ENCODE peak calls at places on chromosomes 6 and 20, in four cellular contexts. D is IMR-90, S is H1, Z is H9. B is an unnamed sample.
A peak's percentile ranks its signal among the peaks of the same experiment; 100 is the strongest.

GRCh38 chr6:147382945-147383554 is 125.4 kb upstream of the SAMD5 start:
- DNase-seq in D (peak; percentile 41), S (no peak), Z (no peak), B (peak; percentile 47)

GRCh38 chr20:24870876-24871275 is 78.2 kb upstream of the CST7 start:
- DNase-seq in D (no peak), S (no peak), Z (no peak), B (no peak)

GRCh38 chr20:60071965-60072364 is 113.7 kb downstream of the CDH26 start:
- DNase-seq in D (peak; percentile 9), S (no peak), Z (no peak), B (no peak)

GRCh38 chr6:130159876-130160415 is 62.8 kb downstream of the SAMD3 start:
- DNase-seq in D (no peak), S (no peak), Z (no peak), B (no peak)

GRCh38 chr6:81997091-81997926 is 244.8 kb upstream of the TENT5A start:
- DNase-seq in D (peak; percentile 88), S (no peak), Z (no peak), B (no peak)

GRCh38 chr6:79878142-79878748 is 69.1 kb downstream of the ELOVL4 start:
- DNase-seq in D (no peak), S (no peak), Z (no peak), B (no peak)

GRCh38 chr6:149855040-149855654 is 9.0 kb downstream of the LRP11 start:
- DNase-seq in D (peak; percentile 94), S (no peak), Z (no peak), B (no peak)

GRCh38 chr20:31861346-31862156 is 8.8 kb downstream of the DUSP15 start:
- DNase-seq in D (peak; percentile 36), S (peak; percentile 88), Z (peak; percentile 93), B (peak; percentile 87)

GRCh38 chr6:2218866-2219265 is 26.5 kb downstream of the GMDS start:
- DNase-seq in D (no peak), S (no peak), Z (no peak), B (no peak)

GRCh38 chr20:58112017-58112781 is 116.3 kb downstream of the ANKRD60 start:
- DNase-seq in D (peak; percentile 36), S (no peak), Z (peak; percentile 13), B (no peak)

GRCh38 chr6:75526502-75527127 is 33.0 kb upstream of the FILIP1 start:
- DNase-seq in D (peak; percentile 80), S (peak; percentile 61), Z (peak; percentile 38), B (peak; percentile 62)

GRCh38 chr20:51392625-51393186 is 149.8 kb downstream of the NFATC2 start:
- DNase-seq in D (no peak), S (no peak), Z (no peak), B (no peak)

GRCh38 chr6:43128926-43129325 is 42.1 kb upstream of the SRF start:
- DNase-seq in D (no peak), S (no peak), Z (no peak), B (no peak)

GRCh38 chr6:57130784-57131183 is 40.8 kb downstream of the ZNF451 start:
- DNase-seq in D (peak; percentile 4), S (no peak), Z (no peak), B (no peak)

GRCh38 chr20:7696311-7696710 is 243.9 kb downstream of the HAO1 start:
- DNase-seq in D (no peak), S (no peak), Z (no peak), B (no peak)

GRCh38 chr6:135540207-135540877 is 42.8 kb upstream of the AHI1 start:
- DNase-seq in D (peak; percentile 62), S (no peak), Z (no peak), B (peak; percentile 19)

GRCh38 chr6:31396422-31397152 is 6.8 kb upstream of the MICA start:
- DNase-seq in D (peak; percentile 70), S (peak; percentile 92), Z (peak; percentile 72), B (peak; percentile 76)

GRCh38 chr6:13581700-13582229 is 7.4 kb downstream of the SIRT5 start:
- DNase-seq in D (no peak), S (no peak), Z (no peak), B (no peak)

DNA sequence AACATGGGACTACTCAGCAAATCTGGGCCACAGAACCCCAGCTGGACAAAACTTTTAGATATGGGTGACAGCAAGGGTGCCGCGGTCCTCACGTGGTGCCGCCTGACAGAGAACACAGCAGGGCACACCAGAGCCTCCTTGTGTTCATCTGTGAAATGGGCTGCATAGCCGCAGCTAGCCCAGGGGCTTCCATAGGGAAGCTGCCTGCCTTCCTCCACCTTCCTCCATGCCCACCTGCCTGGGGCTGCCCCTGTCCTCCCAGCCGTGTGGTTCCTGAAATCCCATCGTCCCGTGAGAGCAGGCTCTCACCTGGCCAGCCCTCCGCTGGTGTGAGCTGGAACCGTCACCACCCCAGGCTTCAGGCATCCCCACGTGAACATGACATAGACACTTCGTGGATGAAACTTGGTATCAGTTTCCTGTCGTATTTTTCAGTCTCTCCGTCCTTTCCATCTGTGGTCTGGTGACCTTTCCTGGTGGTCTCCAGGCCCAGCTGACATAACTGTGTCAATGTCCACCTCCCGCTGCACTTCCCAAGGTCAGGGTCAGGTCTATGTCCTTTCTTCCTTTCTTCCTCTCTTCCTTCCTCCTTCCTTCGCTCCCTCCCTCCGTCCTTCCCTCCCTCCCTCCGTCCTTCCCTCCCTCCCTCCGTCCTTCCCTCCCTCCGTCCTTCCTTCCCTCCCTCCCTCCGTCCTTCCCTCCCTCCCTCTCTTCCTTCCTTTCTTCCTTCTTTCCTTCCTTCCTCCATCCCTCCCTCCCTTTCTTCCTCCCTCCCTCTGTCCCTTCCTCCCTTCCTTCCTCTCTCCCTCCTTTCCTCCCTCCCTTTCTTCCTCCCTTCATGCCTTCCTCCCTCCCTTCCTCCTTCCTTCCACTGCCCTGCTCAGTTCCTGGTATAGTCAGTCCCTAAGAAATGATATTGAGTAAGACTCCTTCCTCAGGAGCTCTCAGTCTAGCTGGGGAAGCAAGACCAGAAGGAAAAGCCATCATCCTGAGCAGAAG is 78.8 kb downstream of the GRM4 start:
- DNase-seq in D (no peak), S (no peak), Z (no peak), B (no peak)
- H2BK120ac ChIP-seq in D (no peak overlapping the region), S (no peak overlapping the region), Z (no peak overlapping the region), B (no peak overlapping the region)

GRCh38 chr6:116015983-116016382 is 44.7 kb downstream of the FRK start:
- DNase-seq in D (no peak), S (no peak), Z (no peak), B (no peak)
- H4K5ac ChIP-seq in D (no peak overlapping the region), S (no peak overlapping the region), Z (no peak overlapping the region), B (no peak overlapping the region)

GRCh38 chr6:118775381-118775780 is 118.6 kb upstream of the ASF1A start:
- DNase-seq in D (no peak), S (no peak), Z (no peak), B (no peak)
- H2BK120ac ChIP-seq in D (no peak overlapping the region), S (no peak overlapping the region), Z (no peak overlapping the region), B (no peak overlapping the region)

GRCh38 chr6:139361211-139361610 is 13.2 kb downstream of the CITED2 start:
- DNase-seq in D (no peak), S (no peak), Z (no peak), B (no peak)

GRCh38 chr6:139355777-139356445 is 18.5 kb downstream of the CITED2 start:
- DNase-seq in D (no peak), S (no peak), Z (no peak), B (no peak)

GRCh38 chr6:139355172-139355571 is 19.3 kb downstream of the CITED2 start:
- DNase-seq in D (no peak), S (no peak), Z (no peak), B (no peak)

GRCh38 chr6:139354177-139354576 is 20.3 kb downstream of the CITED2 start:
- DNase-seq in D (no peak), S (no peak), Z (no peak), B (no peak)

DNA sequence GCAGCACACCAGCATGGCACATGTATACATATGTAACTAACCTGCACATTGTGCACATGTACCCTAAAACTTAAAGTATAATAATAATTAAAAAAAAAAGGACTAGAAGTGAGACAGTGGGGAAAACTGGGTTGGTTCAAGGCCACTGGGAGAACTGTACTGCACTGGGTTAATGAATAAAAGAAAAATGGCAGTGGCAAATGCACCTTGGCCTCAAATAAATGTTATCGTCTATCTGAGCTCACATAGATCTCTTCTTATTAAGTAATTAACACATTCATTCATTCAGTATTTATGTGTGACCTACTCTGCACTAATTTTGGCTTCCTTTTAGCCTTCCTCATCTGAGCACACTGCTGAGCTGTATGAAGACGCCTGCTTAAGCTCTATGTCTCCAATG is 17.5 kb downstream of the CITED2 start:
- DNase-seq in D (no peak), S (no peak), Z (no peak), B (no peak)
- H4K5ac ChIP-seq in D (no peak overlapping the region), S (no peak overlapping the region), Z (no peak overlapping the region), B (no peak overlapping the region)

DNA sequence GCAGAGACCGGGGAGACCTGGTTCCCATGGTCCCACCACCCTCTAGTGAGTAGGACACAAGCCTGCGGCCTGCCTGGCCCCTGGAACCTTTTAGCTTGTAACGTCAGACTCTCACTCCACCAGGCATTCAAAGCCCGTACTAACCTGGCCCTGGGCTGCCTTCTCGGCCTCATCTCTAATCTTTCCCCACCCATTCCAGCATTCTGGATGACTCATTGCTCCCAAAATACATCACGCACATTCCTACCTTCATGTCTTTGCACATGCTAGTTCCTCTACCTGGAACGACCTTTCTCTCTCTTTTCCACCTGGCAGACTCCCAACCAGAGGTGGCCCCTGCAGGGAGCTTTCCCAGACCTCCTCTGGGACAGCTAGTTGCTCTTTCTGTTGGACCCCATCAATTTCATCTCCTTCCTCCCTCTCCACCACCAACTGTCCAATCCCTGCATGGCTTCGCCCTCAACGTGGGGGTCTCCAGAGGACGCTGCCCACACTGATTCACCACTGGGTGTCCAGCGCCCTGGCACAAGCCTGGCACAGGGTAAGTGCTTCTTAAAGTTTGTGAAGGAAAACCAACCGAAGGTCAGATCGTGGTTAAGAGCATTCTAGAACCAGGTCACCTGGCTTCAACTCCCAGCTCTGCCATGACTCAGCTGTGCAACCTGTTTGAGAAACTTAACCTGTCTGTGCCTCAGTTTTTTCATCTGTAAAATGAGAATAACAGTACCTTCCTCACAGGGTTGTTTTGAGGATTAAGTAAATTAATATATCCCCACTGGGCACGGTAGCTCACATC is 35.2 kb downstream of the JPH2 start:
- DNase-seq in D (no peak), S (no peak), Z (no peak), B (peak; percentile 66)
- H2BK120ac ChIP-seq in D (no peak overlapping the region), S (no peak overlapping the region), Z (no peak overlapping the region), B (no peak overlapping the region)

DNA sequence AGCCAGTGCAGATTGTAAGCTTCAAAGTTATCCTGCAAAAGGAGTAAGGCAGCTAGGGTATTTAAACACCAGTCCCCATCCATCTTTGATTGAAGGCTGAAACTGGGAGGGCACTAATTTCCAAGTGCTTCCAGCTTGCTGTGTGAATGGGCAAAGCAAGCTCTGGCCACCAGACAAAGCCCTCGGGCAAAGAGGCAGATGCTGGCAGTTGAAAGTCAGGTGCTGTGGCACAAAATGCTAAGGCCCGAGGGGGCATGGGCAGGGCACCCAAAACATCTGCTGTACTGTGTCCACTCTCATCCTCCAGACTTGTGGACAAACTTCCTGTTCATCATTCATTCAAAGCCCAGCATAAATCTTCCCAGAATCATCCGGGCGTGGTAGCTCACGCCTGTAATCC is 62.9 kb downstream of the TRMT6 start:
- DNase-seq in D (no peak), S (no peak), Z (no peak), B (no peak)
- H4K5ac ChIP-seq in D (no peak overlapping the region), S (no peak overlapping the region), Z (no peak overlapping the region), B (no peak overlapping the region)

GRCh38 chr6:159220093-159220492 is 50.9 kb downstream of the FNDC1 start:
- DNase-seq in D (no peak), S (no peak), Z (no peak), B (no peak)
- H2BK120ac ChIP-seq in D (no peak overlapping the region), S (no peak overlapping the region), Z (no peak overlapping the region), B (no peak overlapping the region)